ENCODE peak calls at places on chromosomes 12 and 14, in nine cellular contexts. Y, F, K, W, O, S, N, A and D are unnamed samples.

GRCh38 chr14:22650046-22650739 is 6.0 kb upstream of the OR6J1 start:
- DNase-seq in Y (no peak), F (no peak), K (no peak), W (no peak), O (no peak), S (no peak), N (no peak), A (no peak), D (no peak)

GRCh38 chr12:10540776-10541205 is 35.1 kb downstream of the EIF2S3B start:
- DNase-seq in Y (no peak), F (no peak), K (no peak), W (no peak), O (no peak), S (no peak), N (no peak), A (no peak), D (no peak)

GRCh38 chr12:58032156-58032555 is 90.8 kb downstream of the ATP23 start:
- DNase-seq in Y (no peak), F (no peak), K (no peak), W (no peak), O (no peak), S (no peak), N (no peak), A (no peak), D (no peak)

GRCh38 chr14:73741876-73742519 is 27.8 kb upstream of the PNMA1 start:
- DNase-seq in Y (no peak), F (no peak), K (peak), W (no peak), O (no peak), S (no peak), N (no peak), A (no peak), D (peak)

GRCh38 chr12:101781834-101782543 is 42.7 kb upstream of the SYCP3 start:
- DNase-seq in Y (peak), F (no peak), K (no peak), W (no peak), O (no peak), S (no peak), N (no peak), A (no peak), D (no peak)

GRCh38 chr12:67457799-67458680 is 188.9 kb downstream of the CAND1 start:
- DNase-seq in Y (no peak), F (no peak), K (no peak), W (no peak), O (no peak), S (no peak), N (no peak), A (no peak), D (peak)

GRCh38 chr12:119613319-119613936 is 19.9 kb downstream of the TMEM233 start:
- DNase-seq in Y (peak), F (no peak), K (no peak), W (no peak), O (no peak), S (no peak), N (no peak), A (peak), D (no peak)

GRCh38 chr12:77615331-77615730 is 215.4 kb upstream of the NAV3 start:
- DNase-seq in Y (no peak), F (no peak), K (no peak), W (no peak), O (no peak), S (no peak), N (no peak), A (no peak), D (no peak)

GRCh38 chr14:61469771-61470170 is 148.4 kb downstream of the PRKCH start:
- DNase-seq in Y (no peak), F (no peak), K (no peak), W (no peak), O (no peak), S (no peak), N (no peak), A (no peak), D (no peak)

GRCh38 chr14:96624661-96625435 is 122.7 kb downstream of the PAPOLA start:
- DNase-seq in Y (no peak), F (no peak), K (no peak), W (no peak), O (no peak), S (no peak), N (no peak), A (no peak), D (no peak)

GRCh38 chr12:12449533-12450025 is 92.7 kb downstream of the BORCS5 start:
- DNase-seq in Y (peak), F (no peak), K (no peak), W (no peak), O (no peak), S (peak), N (peak), A (peak), D (peak)

GRCh38 chr12:112833939-112834338 is 42.4 kb downstream of the RPH3A start:
- DNase-seq in Y (no peak), F (no peak), K (no peak), W (no peak), O (no peak), S (no peak), N (no peak), A (no peak), D (no peak)

GRCh38 chr12:98656289-98657101 is 11.4 kb downstream of the APAF1 start:
- DNase-seq in Y (no peak), F (no peak), K (no peak), W (no peak), O (no peak), S (no peak), N (no peak), A (no peak), D (no peak)

GRCh38 chr14:61034416-61035100 is 53.5 kb downstream of the SLC38A6 start:
- DNase-seq in Y (no peak), F (no peak), K (no peak), W (no peak), O (peak), S (no peak), N (peak), A (no peak), D (no peak)

GRCh38 chr14:89351958-89352404 is 65.1 kb downstream of the FOXN3 start:
- DNase-seq in Y (no peak), F (no peak), K (no peak), W (peak), O (no peak), S (no peak), N (no peak), A (peak), D (no peak)

DNA sequence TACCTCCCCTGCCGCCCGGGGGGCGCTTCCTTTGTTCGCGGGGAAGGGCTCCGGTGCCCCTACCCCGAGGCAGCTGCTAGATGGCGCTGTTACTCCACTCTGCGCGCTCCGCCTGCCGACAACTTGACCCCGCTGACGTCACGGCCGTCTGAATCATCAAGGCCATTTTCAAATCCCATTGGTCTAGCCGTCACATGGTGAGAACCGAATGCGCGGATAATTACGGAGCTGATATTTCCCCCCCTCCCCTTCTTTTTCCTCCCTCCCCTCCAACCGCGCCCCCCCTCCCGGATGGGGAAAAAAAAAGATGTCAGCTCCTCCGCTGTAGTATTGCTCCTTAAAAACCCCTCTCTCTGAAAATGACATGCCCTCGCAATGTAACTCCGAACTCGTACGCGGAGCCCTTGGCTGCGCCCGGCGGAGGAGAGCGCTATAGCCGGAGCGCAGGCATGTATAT is at the start of gene HOXC10:
- DNase-seq in Y (peak), F (peak), K (peak), W (peak), O (peak), S (peak), N (no peak), A (peak), D (peak)
- TF ChIP-seq POLR2A in Y (no peak), F (no peak), K (no peak), W (no peak), O (no peak), S (no peak), N (no peak), A (no peak), D (no peak)

GRCh38 chr12:108826115-108826806 is 31.1 kb downstream of the SSH1 start:
- DNase-seq in Y (peak), F (no peak), K (peak), W (peak), O (peak), S (peak), N (no peak), A (no peak), D (peak)
- TF ChIP-seq CTCF in Y (peak), F (no peak), K (no peak), W (no peak), O (no peak), S (no peak), N (no peak), A (no peak), D (no peak)

GRCh38 chr12:54649825-54650224 is 1.7 kb upstream of the DCD start:
- DNase-seq in Y (no peak), F (no peak), K (no peak), W (no peak), O (no peak), S (no peak), N (no peak), A (no peak), D (no peak)

GRCh38 chr12:54650884-54651283 is 2.7 kb upstream of the DCD start:
- DNase-seq in Y (no peak), F (no peak), K (no peak), W (no peak), O (no peak), S (no peak), N (no peak), A (no peak), D (no peak)

GRCh38 chr12:54653025-54653424 is 4.9 kb upstream of the DCD start:
- DNase-seq in Y (no peak), F (no peak), K (no peak), W (no peak), O (no peak), S (no peak), N (no peak), A (no peak), D (no peak)

GRCh38 chr12:54648265-54648664 is at the start of gene DCD:
- DNase-seq in Y (no peak), F (no peak), K (no peak), W (no peak), O (no peak), S (no peak), N (no peak), A (no peak), D (no peak)

DNA sequence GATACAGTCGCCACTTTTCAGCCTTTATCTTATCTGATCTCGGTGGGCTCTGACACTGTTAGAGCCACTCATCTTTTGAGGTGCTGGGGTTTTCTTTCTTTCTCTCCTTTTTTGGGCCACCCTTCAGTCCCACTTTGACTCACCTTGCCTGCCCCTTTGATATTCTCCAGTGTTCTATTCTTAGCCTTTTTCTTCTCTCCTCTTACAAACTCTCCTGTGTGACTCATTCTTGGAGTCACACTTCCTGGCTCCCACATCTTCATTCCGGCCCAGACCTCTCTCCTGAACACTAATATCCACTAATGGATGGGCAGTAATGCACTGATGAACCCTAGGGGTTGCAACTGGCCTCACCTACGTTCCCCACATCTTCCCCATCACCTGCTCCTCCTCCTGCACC is 2.2 kb upstream of the DCD start:
- DNase-seq in Y (no peak), F (no peak), K (no peak), W (no peak), O (no peak), S (no peak), N (no peak), A (no peak), D (no peak)
- TF ChIP-seq POLR2A in Y (no peak), F (no peak), K (no peak), W (no peak), O (no peak), S (no peak), N (no peak), A (no peak), D (no peak)

GRCh38 chr12:15001733-15002471 is 29.1 kb downstream of the PDE6H start:
- DNase-seq in Y (peak), F (no peak), K (peak), W (peak), O (peak), S (no peak), N (peak), A (peak), D (peak)
- TF ChIP-seq CTCF in Y (no peak), F (no peak), K (no peak), W (no peak), O (no peak), S (no peak), N (no peak), A (no peak), D (no peak)

GRCh38 chr14:75334191-75335051 is 55.8 kb downstream of the FOS start:
- DNase-seq in Y (peak), F (no peak), K (peak), W (no peak), O (peak), S (peak), N (no peak), A (no peak), D (peak)

GRCh38 chr14:75340921-75341320 is 62.3 kb downstream of the FOS start:
- DNase-seq in Y (no peak), F (no peak), K (peak), W (peak), O (peak), S (peak), N (peak), A (no peak), D (peak)

GRCh38 chr14:75333523-75334190 is 55.0 kb downstream of the FOS start:
- DNase-seq in Y (no peak), F (no peak), K (peak), W (no peak), O (no peak), S (no peak), N (no peak), A (no peak), D (no peak)

GRCh38 chr14:75339059-75339458 is 60.4 kb downstream of the FOS start:
- DNase-seq in Y (peak), F (no peak), K (no peak), W (no peak), O (no peak), S (no peak), N (no peak), A (no peak), D (peak)

DNA sequence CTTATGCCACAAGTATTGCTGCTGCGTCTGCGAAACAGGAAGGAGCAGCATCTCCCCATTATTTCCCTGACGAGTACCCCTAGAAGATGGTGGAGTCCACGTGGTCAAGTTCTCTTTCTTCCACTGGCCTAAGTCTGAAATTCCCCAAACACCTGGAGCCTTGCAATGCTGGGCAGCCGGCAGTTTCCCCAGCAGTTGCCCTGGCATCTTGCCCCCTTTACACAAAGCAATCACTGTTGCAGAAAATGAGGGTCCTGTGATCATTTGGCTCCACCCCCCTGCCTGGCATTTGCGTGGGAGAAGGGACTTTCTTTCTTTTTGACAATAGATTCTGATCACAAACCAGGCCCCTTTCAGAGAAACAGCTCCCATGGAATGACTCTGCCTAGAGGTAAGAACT is 57.0 kb downstream of the FOS start:
- DNase-seq in Y (no peak), F (no peak), K (peak), W (no peak), O (no peak), S (no peak), N (no peak), A (no peak), D (no peak)
- TF ChIP-seq POLR2A in Y (no peak), F (no peak), K (no peak), W (no peak), O (no peak), S (no peak), N (no peak), A (no peak), D (no peak)

GRCh38 chr12:6193853-6194815 is 6.1 kb upstream of the CD9 start:
- DNase-seq in Y (peak), F (no peak), K (no peak), W (no peak), O (peak), S (peak), N (no peak), A (no peak), D (peak)
- TF ChIP-seq CTCF in Y (no peak), F (no peak), K (no peak), W (no peak), O (no peak), S (no peak), N (no peak), A (peak), D (no peak)

DNA sequence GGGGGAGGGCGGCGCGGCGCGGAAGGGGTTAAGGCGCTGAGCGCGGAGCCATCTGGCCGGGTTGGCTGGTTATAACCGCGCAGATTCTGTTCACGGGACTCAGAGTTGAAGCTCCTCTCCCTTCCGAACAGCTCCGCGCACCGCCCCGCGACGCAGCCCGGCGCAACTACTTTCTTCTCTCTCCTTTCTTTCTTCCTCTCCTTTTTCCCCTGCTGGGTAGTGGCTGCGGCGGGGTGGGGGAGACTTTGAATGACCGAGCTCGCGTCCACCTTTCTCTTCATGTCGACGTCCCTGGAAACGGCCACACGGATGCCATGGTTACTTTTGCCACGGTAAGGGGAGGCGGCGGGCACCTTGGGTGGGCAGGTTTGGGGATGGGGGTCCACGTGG is at the start of gene NTF3:
- DNase-seq in Y (peak), F (no peak), K (no peak), W (peak), O (no peak), S (no peak), N (peak), A (no peak), D (no peak)
- TF ChIP-seq POLR2A in Y (peak), F (no peak), K (no peak), W (peak), O (peak), S (no peak), N (peak), A (no peak), D (no peak)

GRCh38 chr12:22851532-22851931 is 226.6 kb downstream of the ETNK1 start:
- DNase-seq in Y (no peak), F (no peak), K (no peak), W (no peak), O (no peak), S (no peak), N (no peak), A (no peak), D (no peak)
- TF ChIP-seq CTCF in Y (no peak), F (no peak), K (no peak), W (no peak), O (no peak), S (no peak), N (no peak), A (no peak), D (no peak)